ENCODE peak calls at places on chromosomes 2 and 18, in nine cellular contexts. One of them, this sample, is unnamed.

GRCh38 chr2:170965446-170966225 is 36.6 kb downstream of the GORASP2 start:
- DNase-seq in activated naive CD8-positive, alpha-beta T cell treated with anti-CD3 and anti-CD28 coated beads, Interleukin-2, amount 50 U/mL, for 24 hours: no peak
- DNase-seq in iris pigment epithelial cell: peak; percentile 35
- DNase-seq in MCF 10A: peak; percentile 37
- DNase-seq in globus pallidus: no peak
- DNase-seq in cardiac fibroblast: no peak
- DNase-seq in sciatic nerve: no peak
- DNase-seq in esophagus squamous epithelium: no peak
- DNase-seq in caudate nucleus: no peak
- DNase-seq in this sample: peak; percentile 44

GRCh38 chr18:31042068-31042390 is 513 bp downstream of the DSC3 start:
- DNase-seq in activated naive CD8-positive, alpha-beta T cell treated with anti-CD3 and anti-CD28 coated beads, Interleukin-2, amount 50 U/mL, for 24 hours: peak; percentile 3
- DNase-seq in iris pigment epithelial cell: no peak
- DNase-seq in MCF 10A: no peak
- DNase-seq in globus pallidus: no peak
- DNase-seq in cardiac fibroblast: no peak
- DNase-seq in sciatic nerve: no peak
- DNase-seq in esophagus squamous epithelium: no peak
- DNase-seq in caudate nucleus: no peak
- DNase-seq in this sample: no peak

GRCh38 chr18:76410660-76411417 is 84.2 kb downstream of the ZNF516 start:
- DNase-seq in activated naive CD8-positive, alpha-beta T cell treated with anti-CD3 and anti-CD28 coated beads, Interleukin-2, amount 50 U/mL, for 24 hours: peak; percentile 17
- DNase-seq in iris pigment epithelial cell: no peak
- DNase-seq in MCF 10A: no peak
- DNase-seq in globus pallidus: no peak
- DNase-seq in cardiac fibroblast: no peak
- DNase-seq in sciatic nerve: no peak
- DNase-seq in esophagus squamous epithelium: no peak
- DNase-seq in caudate nucleus: no peak
- DNase-seq in this sample: no peak

GRCh38 chr2:96085541-96086355 is 30.6 kb downstream of the ADRA2B start:
- DNase-seq in activated naive CD8-positive, alpha-beta T cell treated with anti-CD3 and anti-CD28 coated beads, Interleukin-2, amount 50 U/mL, for 24 hours: no peak
- DNase-seq in iris pigment epithelial cell: no peak
- DNase-seq in MCF 10A: no peak
- DNase-seq in globus pallidus: no peak
- DNase-seq in cardiac fibroblast: no peak
- DNase-seq in sciatic nerve: no peak
- DNase-seq in esophagus squamous epithelium: no peak
- DNase-seq in caudate nucleus: no peak
- DNase-seq in this sample: no peak

GRCh38 chr2:187654535-187654934 is 100.3 kb upstream of the TFPI start:
- DNase-seq in activated naive CD8-positive, alpha-beta T cell treated with anti-CD3 and anti-CD28 coated beads, Interleukin-2, amount 50 U/mL, for 24 hours: no peak
- DNase-seq in iris pigment epithelial cell: no peak
- DNase-seq in MCF 10A: peak; percentile 9
- DNase-seq in globus pallidus: no peak
- DNase-seq in cardiac fibroblast: no peak
- DNase-seq in sciatic nerve: no peak
- DNase-seq in esophagus squamous epithelium: no peak
- DNase-seq in caudate nucleus: no peak
- DNase-seq in this sample: no peak

GRCh38 chr2:172434821-172435607 is 7.6 kb downstream of the ITGA6 start:
- DNase-seq in activated naive CD8-positive, alpha-beta T cell treated with anti-CD3 and anti-CD28 coated beads, Interleukin-2, amount 50 U/mL, for 24 hours: no peak
- DNase-seq in iris pigment epithelial cell: peak; percentile 34
- DNase-seq in MCF 10A: no peak
- DNase-seq in globus pallidus: no peak
- DNase-seq in cardiac fibroblast: no peak
- DNase-seq in sciatic nerve: no peak
- DNase-seq in esophagus squamous epithelium: no peak
- DNase-seq in caudate nucleus: no peak
- DNase-seq in this sample: peak; percentile 18

GRCh38 chr2:45754087-45755015 is 102.9 kb downstream of the PRKCE start:
- DNase-seq in activated naive CD8-positive, alpha-beta T cell treated with anti-CD3 and anti-CD28 coated beads, Interleukin-2, amount 50 U/mL, for 24 hours: no peak
- DNase-seq in iris pigment epithelial cell: no peak
- DNase-seq in MCF 10A: no peak
- DNase-seq in globus pallidus: no peak
- DNase-seq in cardiac fibroblast: no peak
- DNase-seq in sciatic nerve: no peak
- DNase-seq in esophagus squamous epithelium: no peak
- DNase-seq in caudate nucleus: no peak
- DNase-seq in this sample: peak; percentile 10

GRCh38 chr18:9428301-9428706 is 47.0 kb upstream of the RALBP1 start:
- DNase-seq in activated naive CD8-positive, alpha-beta T cell treated with anti-CD3 and anti-CD28 coated beads, Interleukin-2, amount 50 U/mL, for 24 hours: no peak
- DNase-seq in iris pigment epithelial cell: no peak
- DNase-seq in MCF 10A: no peak
- DNase-seq in globus pallidus: no peak
- DNase-seq in cardiac fibroblast: no peak
- DNase-seq in sciatic nerve: no peak
- DNase-seq in esophagus squamous epithelium: no peak
- DNase-seq in caudate nucleus: no peak
- DNase-seq in this sample: no peak

GRCh38 chr2:3185910-3186309 is 191.7 kb downstream of the EIPR1 start:
- DNase-seq in activated naive CD8-positive, alpha-beta T cell treated with anti-CD3 and anti-CD28 coated beads, Interleukin-2, amount 50 U/mL, for 24 hours: no peak
- DNase-seq in iris pigment epithelial cell: no peak
- DNase-seq in MCF 10A: no peak
- DNase-seq in globus pallidus: no peak
- DNase-seq in cardiac fibroblast: no peak
- DNase-seq in sciatic nerve: no peak
- DNase-seq in esophagus squamous epithelium: no peak
- DNase-seq in caudate nucleus: no peak
- DNase-seq in this sample: no peak

GRCh38 chr2:16172324-16173175 is 232.2 kb downstream of the MYCN start:
- DNase-seq in activated naive CD8-positive, alpha-beta T cell treated with anti-CD3 and anti-CD28 coated beads, Interleukin-2, amount 50 U/mL, for 24 hours: no peak
- DNase-seq in iris pigment epithelial cell: no peak
- DNase-seq in MCF 10A: no peak
- DNase-seq in globus pallidus: no peak
- DNase-seq in cardiac fibroblast: no peak
- DNase-seq in sciatic nerve: no peak
- DNase-seq in esophagus squamous epithelium: no peak
- DNase-seq in caudate nucleus: no peak
- DNase-seq in this sample: no peak

GRCh38 chr18:1595165-1595564 is 690.5 kb downstream of the ADCYAP1 start:
- DNase-seq in activated naive CD8-positive, alpha-beta T cell treated with anti-CD3 and anti-CD28 coated beads, Interleukin-2, amount 50 U/mL, for 24 hours: no peak
- DNase-seq in iris pigment epithelial cell: no peak
- DNase-seq in MCF 10A: no peak
- DNase-seq in globus pallidus: no peak
- DNase-seq in cardiac fibroblast: no peak
- DNase-seq in sciatic nerve: no peak
- DNase-seq in esophagus squamous epithelium: no peak
- DNase-seq in caudate nucleus: no peak
- DNase-seq in this sample: no peak

GRCh38 chr2:28665041-28665704 is 86.5 kb upstream of the PPP1CB start:
- DNase-seq in activated naive CD8-positive, alpha-beta T cell treated with anti-CD3 and anti-CD28 coated beads, Interleukin-2, amount 50 U/mL, for 24 hours: no peak
- DNase-seq in iris pigment epithelial cell: peak; percentile 74
- DNase-seq in MCF 10A: peak; percentile 30
- DNase-seq in globus pallidus: no peak
- DNase-seq in cardiac fibroblast: peak; percentile 66
- DNase-seq in sciatic nerve: no peak
- DNase-seq in esophagus squamous epithelium: no peak
- DNase-seq in caudate nucleus: no peak
- DNase-seq in this sample: peak; percentile 85

GRCh38 chr2:32772623-32773221 is 144.9 kb downstream of the TTC27 start:
- DNase-seq in activated naive CD8-positive, alpha-beta T cell treated with anti-CD3 and anti-CD28 coated beads, Interleukin-2, amount 50 U/mL, for 24 hours: no peak
- DNase-seq in iris pigment epithelial cell: peak; percentile 64
- DNase-seq in MCF 10A: peak; percentile 59
- DNase-seq in globus pallidus: peak; percentile 72
- DNase-seq in cardiac fibroblast: peak; percentile 79
- DNase-seq in sciatic nerve: no peak
- DNase-seq in esophagus squamous epithelium: no peak
- DNase-seq in caudate nucleus: no peak
- DNase-seq in this sample: peak; percentile 76

GRCh38 chr2:190912731-190913130 is 32.1 kb downstream of the GLS start:
- DNase-seq in activated naive CD8-positive, alpha-beta T cell treated with anti-CD3 and anti-CD28 coated beads, Interleukin-2, amount 50 U/mL, for 24 hours: no peak
- DNase-seq in iris pigment epithelial cell: peak; percentile 67
- DNase-seq in MCF 10A: peak; percentile 21
- DNase-seq in globus pallidus: no peak
- DNase-seq in cardiac fibroblast: peak; percentile 48
- DNase-seq in sciatic nerve: no peak
- DNase-seq in esophagus squamous epithelium: no peak
- DNase-seq in caudate nucleus: no peak
- DNase-seq in this sample: peak; percentile 55

GRCh38 chr2:46893231-46893943 is 22.2 kb downstream of the MCFD2 start:
- DNase-seq in activated naive CD8-positive, alpha-beta T cell treated with anti-CD3 and anti-CD28 coated beads, Interleukin-2, amount 50 U/mL, for 24 hours: no peak
- DNase-seq in iris pigment epithelial cell: peak; percentile 64
- DNase-seq in MCF 10A: peak; percentile 18
- DNase-seq in globus pallidus: no peak
- DNase-seq in cardiac fibroblast: peak; percentile 62
- DNase-seq in sciatic nerve: no peak
- DNase-seq in esophagus squamous epithelium: no peak
- DNase-seq in caudate nucleus: no peak
- DNase-seq in this sample: peak; percentile 63

GRCh38 chr2:25151718-25152117 is 16.7 kb downstream of the POMC start:
- DNase-seq in activated naive CD8-positive, alpha-beta T cell treated with anti-CD3 and anti-CD28 coated beads, Interleukin-2, amount 50 U/mL, for 24 hours: no peak
- DNase-seq in iris pigment epithelial cell: no peak
- DNase-seq in MCF 10A: no peak
- DNase-seq in globus pallidus: no peak
- DNase-seq in cardiac fibroblast: no peak
- DNase-seq in sciatic nerve: no peak
- DNase-seq in esophagus squamous epithelium: no peak
- DNase-seq in caudate nucleus: no peak
- DNase-seq in this sample: no peak

GRCh38 chr2:9156483-9156882 is 50.1 kb upstream of the ASAP2 start:
- DNase-seq in activated naive CD8-positive, alpha-beta T cell treated with anti-CD3 and anti-CD28 coated beads, Interleukin-2, amount 50 U/mL, for 24 hours: no peak
- DNase-seq in iris pigment epithelial cell: no peak
- DNase-seq in MCF 10A: no peak
- DNase-seq in globus pallidus: no peak
- DNase-seq in cardiac fibroblast: no peak
- DNase-seq in sciatic nerve: no peak
- DNase-seq in esophagus squamous epithelium: no peak
- DNase-seq in caudate nucleus: no peak
- DNase-seq in this sample: no peak

GRCh38 chr2:15181092-15181745 is 379.9 kb downstream of the NBAS start:
- DNase-seq in activated naive CD8-positive, alpha-beta T cell treated with anti-CD3 and anti-CD28 coated beads, Interleukin-2, amount 50 U/mL, for 24 hours: no peak
- DNase-seq in iris pigment epithelial cell: peak; percentile 71
- DNase-seq in MCF 10A: no peak
- DNase-seq in globus pallidus: no peak
- DNase-seq in cardiac fibroblast: no peak
- DNase-seq in sciatic nerve: no peak
- DNase-seq in esophagus squamous epithelium: no peak
- DNase-seq in caudate nucleus: no peak
- DNase-seq in this sample: no peak

GRCh38 chr2:221596192-221596591 is 24.1 kb upstream of the EPHA4 start:
- DNase-seq in activated naive CD8-positive, alpha-beta T cell treated with anti-CD3 and anti-CD28 coated beads, Interleukin-2, amount 50 U/mL, for 24 hours: no peak
- DNase-seq in iris pigment epithelial cell: peak; percentile 63
- DNase-seq in MCF 10A: peak; percentile 85
- DNase-seq in globus pallidus: no peak
- DNase-seq in cardiac fibroblast: peak; percentile 61
- DNase-seq in sciatic nerve: no peak
- DNase-seq in esophagus squamous epithelium: no peak
- DNase-seq in caudate nucleus: no peak
- DNase-seq in this sample: peak; percentile 80

GRCh38 chr2:202112041-202112440 is 39.0 kb downstream of the KIAA2012 start:
- DNase-seq in activated naive CD8-positive, alpha-beta T cell treated with anti-CD3 and anti-CD28 coated beads, Interleukin-2, amount 50 U/mL, for 24 hours: no peak
- DNase-seq in iris pigment epithelial cell: no peak
- DNase-seq in MCF 10A: no peak
- DNase-seq in globus pallidus: no peak
- DNase-seq in cardiac fibroblast: no peak
- DNase-seq in sciatic nerve: no peak
- DNase-seq in esophagus squamous epithelium: no peak
- DNase-seq in caudate nucleus: no peak
- DNase-seq in this sample: no peak